ENCODE peak calls at places on chromosomes 16 and 17, in ten cellular contexts. A is tibial artery, H is fibroblast of pulmonary artery, O is breast epithelium, V is lung, G is cardiac fibroblast, R is uterus, N is left lung, Y is colonic mucosa, L is epithelial cell of proximal tubule. J is an unnamed sample.

GRCh38 chr16:30637952-30638351 is 12.8 kb upstream of the PRR14 start:
- DNase-seq in H (peak), V (no peak), A (no peak), G (peak), Y (no peak), R (no peak), L (no peak), O (no peak), N (no peak), J (no peak)

GRCh38 chr17:64500923-64501765 is 4.3 kb upstream of the POLG2 start:
- DNase-seq in G (no peak), O (no peak), V (no peak), A (no peak), Y (no peak), L (no peak), N (no peak), R (no peak), H (no peak), J (no peak)

GRCh38 chr17:44324092-44324570 is 492 bp downstream of the SLC25A39 start:
- DNase-seq in G (no peak), N (no peak), V (no peak), H (no peak), O (no peak), Y (no peak), R (no peak), A (no peak), L (no peak), J (no peak)

GRCh38 chr16:31202402-31203385 is at the start of gene PYCARD:
- DNase-seq in A (peak), N (peak), L (no peak), Y (peak), H (peak), G (peak), R (peak), O (no peak), V (peak), J (no peak)

GRCh38 chr17:19013806-19014627 is 9.5 kb upstream of the FAM83G start:
- DNase-seq in Y (no peak), N (peak), A (no peak), V (no peak), G (no peak), R (no peak), H (no peak), L (no peak), O (no peak), J (no peak)

GRCh38 chr17:31511583-31511982 is 120.1 kb downstream of the RAB11FIP4 start:
- DNase-seq in V (no peak), O (no peak), H (no peak), A (no peak), G (no peak), Y (no peak), L (no peak), R (no peak), N (peak), J (no peak)

GRCh38 chr16:50645858-50646257 is 35.3 kb downstream of the SNX20 start:
- DNase-seq in A (no peak), O (no peak), V (no peak), Y (no peak), H (no peak), L (no peak), R (no peak), G (no peak), N (no peak), J (no peak)

GRCh38 chr17:70499067-70499786 is 329.9 kb downstream of the KCNJ2 start:
- DNase-seq in V (no peak), A (no peak), H (no peak), G (no peak), N (no peak), L (no peak), O (no peak), R (no peak), Y (no peak), J (no peak)

GRCh38 chr17:83162035-83162745 is 82.8 kb downstream of the METRNL start:
- DNase-seq in G (no peak), H (no peak), L (no peak), Y (no peak), A (no peak), V (peak), R (no peak), N (no peak), O (peak), J (no peak)

GRCh38 chr17:21539146-21539545 is 153.2 kb upstream of the KCNJ18 start:
- DNase-seq in N (no peak), R (no peak), A (no peak), Y (no peak), O (no peak), G (peak), V (no peak), L (no peak), H (peak), J (no peak)

GRCh38 chr16:24971718-24972117 is 43.5 kb downstream of the ARHGAP17 start:
- DNase-seq in Y (no peak), O (no peak), V (no peak), R (no peak), L (no peak), G (no peak), A (no peak), N (no peak), H (no peak), J (no peak)

GRCh38 chr17:1150863-1151685 is 28.7 kb downstream of the ABR start:
- DNase-seq in Y (no peak), N (no peak), R (no peak), G (peak), V (no peak), L (no peak), A (no peak), O (no peak), H (no peak), J (no peak)

GRCh38 chr17:39461911-39462641 is 790 bp downstream of the CDK12 start:
- DNase-seq in R (peak), Y (peak), V (no peak), O (no peak), G (peak), L (no peak), A (peak), H (no peak), N (no peak), J (no peak)

GRCh38 chr17:77802333-77802615 is 156.2 kb upstream of the TNRC6C start:
- DNase-seq in V (no peak), A (no peak), O (no peak), H (no peak), N (no peak), R (no peak), L (no peak), Y (no peak), G (no peak), J (no peak)

DNA sequence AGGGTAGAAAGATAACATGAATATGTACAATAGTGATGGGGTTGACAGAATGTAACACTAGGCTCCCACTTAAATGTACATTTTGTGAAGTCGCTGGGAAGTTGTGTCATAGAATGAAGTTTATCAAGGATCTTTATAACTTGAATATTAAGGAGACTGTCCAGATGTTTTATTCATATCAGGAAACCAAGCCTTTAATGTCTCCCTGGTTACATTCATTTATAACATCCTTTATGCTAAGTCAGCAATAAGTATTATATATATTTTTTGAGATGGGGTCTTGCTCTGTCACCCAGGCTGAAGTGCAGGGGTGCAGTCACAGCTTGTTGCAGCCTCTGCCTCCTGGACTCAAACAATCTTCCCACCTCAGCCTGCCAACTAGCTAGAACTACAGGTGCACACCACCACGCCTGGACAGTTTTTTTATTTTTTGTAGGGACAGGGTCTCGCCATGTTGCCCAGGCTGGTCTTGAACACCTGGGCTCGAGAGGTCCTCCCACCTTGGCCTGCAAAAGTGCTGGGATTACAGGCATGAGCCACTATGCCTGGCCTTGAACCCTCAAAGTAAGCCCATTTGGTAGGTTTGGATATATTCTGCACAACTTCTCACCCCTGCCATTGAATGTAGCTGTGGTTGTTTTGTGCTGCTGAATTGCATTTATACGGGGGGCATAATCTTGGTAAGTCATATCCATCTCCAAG is 14.1 kb downstream of the CLTC start:
- DNase-seq in H (no peak), Y (no peak), A (no peak), N (no peak), O (no peak), G (no peak), L (no peak), V (no peak), R (no peak), J (no peak)
- H3K4me3 ChIP-seq in H (no peak), Y (no peak), A (no peak), N (no peak), O (no peak), G (no peak), L (no peak), V (no peak), R (no peak), J (no peak)

DNA sequence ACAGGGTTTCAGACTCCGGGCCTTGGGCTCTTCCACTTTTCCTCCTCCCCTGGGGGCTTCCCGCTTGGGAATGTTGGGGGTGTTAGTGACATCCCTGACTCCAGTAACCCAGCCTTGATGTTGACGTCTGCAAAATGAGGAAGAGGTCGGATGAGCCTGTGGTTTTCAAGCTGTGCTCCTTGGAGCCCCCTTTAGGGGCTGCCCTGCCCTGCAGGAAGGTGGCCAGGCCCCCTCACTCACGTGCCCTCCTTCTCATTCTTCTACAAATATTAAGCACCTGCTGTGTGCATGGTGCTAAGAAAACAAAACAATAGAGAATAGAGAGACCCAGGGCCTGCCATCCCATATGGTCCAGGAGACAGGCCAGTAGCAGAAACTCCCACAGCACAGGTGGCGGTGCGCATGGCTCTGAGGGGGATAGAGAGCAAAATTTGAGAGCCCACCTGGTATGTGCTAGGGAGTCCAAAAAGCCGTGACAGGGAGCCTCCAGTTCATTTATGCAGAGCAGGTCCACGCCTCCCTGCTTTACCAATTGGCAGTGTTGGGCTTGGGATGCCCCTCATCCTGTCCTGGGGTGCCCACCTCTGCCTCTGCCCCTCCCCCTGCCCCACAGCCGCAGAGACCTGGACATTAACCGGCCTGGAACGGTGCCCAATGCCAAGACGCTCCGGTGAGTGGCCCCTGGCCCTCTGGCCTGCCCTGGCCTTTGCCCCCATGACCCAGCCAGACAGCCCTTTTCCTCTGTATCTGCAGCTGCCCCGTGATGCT is 7.4 kb downstream of the NDRG4 start:
- DNase-seq in G (no peak), N (no peak), Y (no peak), H (no peak), R (no peak), A (peak), O (peak), V (no peak), L (no peak), J (no peak)
- TF ChIP-seq CTCF in G (no peak), N (no peak), Y (no peak), H (no peak), R (no peak), A (no peak), O (no peak), V (no peak), L (no peak), J (no peak)

DNA sequence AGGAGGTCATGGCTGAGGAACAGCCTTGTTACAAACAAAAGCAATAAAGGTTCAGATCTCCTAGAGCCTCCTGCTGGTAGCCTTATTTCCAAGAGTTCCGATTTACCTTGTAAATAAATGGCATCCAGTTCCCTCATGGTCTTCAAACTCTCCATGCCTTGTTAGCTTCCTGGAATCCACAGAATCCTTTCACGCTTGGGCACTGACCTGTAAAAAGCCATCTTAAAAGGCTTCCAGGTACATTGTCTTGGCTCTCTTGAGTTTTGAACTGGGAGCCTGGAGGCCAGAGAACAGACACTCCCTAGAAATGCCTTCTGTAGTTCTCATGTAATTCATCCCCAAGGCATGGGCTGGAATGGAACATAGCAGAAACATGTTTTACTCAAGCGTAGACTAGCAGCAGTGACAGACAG is 207.9 kb downstream of the SNX29 start:
- DNase-seq in A (no peak), Y (no peak), V (no peak), N (no peak), H (no peak), O (no peak), G (no peak), R (no peak), L (peak), J (peak)
- H3K4me3 ChIP-seq in A (no peak), Y (no peak), V (no peak), N (no peak), H (no peak), O (no peak), G (no peak), R (no peak), L (no peak), J (no peak)

GRCh38 chr16:69301187-69301586 is 10.0 kb upstream of the VPS4A start:
- DNase-seq in V (no peak), A (no peak), L (no peak), G (no peak), Y (no peak), O (no peak), H (no peak), R (no peak), N (no peak), J (no peak)
- TF ChIP-seq CTCF in V (no peak), A (no peak), L (no peak), G (no peak), Y (no peak), O (no peak), H (no peak), R (no peak), N (no peak), J (no peak)

GRCh38 chr17:79792371-79792871 is 4.5 kb downstream of the CBX8 start:
- DNase-seq in G (no peak), N (no peak), O (no peak), V (no peak), A (no peak), H (no peak), R (no peak), L (no peak), Y (no peak), J (no peak)
- H3K4me3 ChIP-seq in G (no peak), N (no peak), O (peak), V (no peak), A (peak), H (no peak), R (no peak), L (no peak), Y (no peak), J (no peak)

GRCh38 chr17:17509601-17510425 is 13.6 kb upstream of the RASD1 start:
- DNase-seq in Y (no peak), V (no peak), O (no peak), A (no peak), L (no peak), H (no peak), G (no peak), R (no peak), N (peak), J (no peak)
- TF ChIP-seq CTCF in Y (no peak), V (no peak), O (no peak), A (no peak), L (no peak), H (no peak), G (no peak), R (no peak), N (no peak), J (no peak)

GRCh38 chr16:3087836-3088235 is 11.3 kb downstream of the ZSCAN10 start:
- DNase-seq in L (no peak), Y (no peak), N (no peak), O (no peak), G (no peak), R (no peak), A (no peak), V (no peak), H (no peak), J (no peak)

GRCh38 chr16:3084969-3085670 is 14.0 kb downstream of the ZSCAN10 start:
- DNase-seq in R (no peak), Y (no peak), L (no peak), N (no peak), O (no peak), A (no peak), H (no peak), V (no peak), G (no peak), J (no peak)

GRCh38 chr16:3087243-3087791 is 11.8 kb downstream of the ZSCAN10 start:
- DNase-seq in L (no peak), H (peak), G (no peak), A (no peak), Y (no peak), N (no peak), O (no peak), R (peak), V (no peak), J (no peak)

GRCh38 chr16:3085868-3086595 is 13.1 kb downstream of the ZSCAN10 start:
- DNase-seq in Y (no peak), O (no peak), A (no peak), H (no peak), N (no peak), V (no peak), G (no peak), L (no peak), R (no peak), J (no peak)

DNA sequence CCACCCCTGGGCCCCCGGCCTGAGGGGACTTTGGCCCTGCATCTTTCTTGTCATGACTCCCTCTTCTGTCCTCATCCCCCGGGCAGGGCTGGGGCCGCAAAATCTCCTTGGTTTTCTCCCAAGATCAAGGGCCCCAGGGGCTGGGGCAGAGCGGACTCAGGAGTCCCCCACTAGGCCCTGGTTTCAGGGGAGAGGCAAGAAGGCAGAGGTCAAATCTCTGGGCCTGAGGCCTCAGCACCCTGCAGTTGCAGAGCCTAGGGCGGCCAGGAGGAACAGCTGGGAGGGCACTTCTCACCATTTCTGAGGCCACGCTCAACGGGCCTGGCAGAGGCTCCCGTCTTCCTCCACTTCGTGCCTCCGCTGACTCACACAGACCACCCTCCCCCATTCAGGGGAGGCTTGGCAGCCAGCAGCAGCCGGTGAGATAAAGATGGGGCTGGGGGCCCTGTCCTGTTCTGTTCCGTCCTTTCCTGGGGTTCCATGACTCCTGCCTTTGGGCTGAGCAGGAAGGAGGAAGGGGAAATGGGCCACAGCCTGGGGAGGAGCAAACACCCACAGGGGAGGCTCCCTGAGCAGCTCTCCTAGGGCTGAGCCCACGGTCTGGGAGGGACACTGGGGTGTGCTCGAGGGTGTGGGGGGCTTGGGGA is 12.4 kb downstream of the ZSCAN10 start:
- DNase-seq in N (no peak), V (no peak), L (no peak), Y (no peak), H (no peak), O (no peak), G (no peak), R (no peak), A (no peak), J (no peak)
- H3K4me3 ChIP-seq in N (peak), V (peak), L (no peak), Y (no peak), H (no peak), O (peak), G (no peak), R (peak), A (peak), J (no peak)

GRCh38 chr17:42405963-42406495 is 17.0 kb downstream of the CAVIN1 start:
- DNase-seq in N (peak), H (peak), L (no peak), O (peak), A (peak), V (peak), R (peak), G (peak), Y (peak), J (no peak)

GRCh38 chr17:42404326-42405055 is 16.2 kb upstream of the STAT3 start:
- DNase-seq in A (no peak), R (no peak), H (no peak), G (no peak), N (no peak), Y (no peak), L (no peak), O (no peak), V (no peak), J (no peak)

GRCh38 chr17:42405076-42405475 is 16.8 kb upstream of the STAT3 start:
- DNase-seq in N (no peak), A (no peak), R (no peak), Y (no peak), G (no peak), L (no peak), O (no peak), V (no peak), H (no peak), J (no peak)

GRCh38 chr17:42402121-42402516 is 13.9 kb upstream of the STAT3 start:
- DNase-seq in N (no peak), V (no peak), H (no peak), L (no peak), R (no peak), A (no peak), O (no peak), G (no peak), Y (peak), J (no peak)

GRCh38 chr17:42403150-42403549 is 14.9 kb upstream of the STAT3 start:
- DNase-seq in L (no peak), V (no peak), G (no peak), Y (peak), R (no peak), N (no peak), H (no peak), O (no peak), A (no peak), J (no peak)
- TF ChIP-seq CTCF in L (peak), V (no peak), G (no peak), Y (no peak), R (no peak), N (no peak), H (peak), O (no peak), A (no peak), J (peak)

GRCh38 chr17:45428050-45428953 is 4.4 kb downstream of the ARHGAP27 start:
- DNase-seq in N (peak), A (no peak), H (peak), R (peak), Y (peak), V (peak), G (peak), O (no peak), L (no peak), J (no peak)
- H3K4me3 ChIP-seq in N (no peak), A (no peak), H (no peak), R (no peak), Y (peak), V (no peak), G (no peak), O (no peak), L (no peak), J (no peak)

J was measured in kidney epithelial cell.